ENCODE peak calls at places on chromosome 12, in ten cellular contexts. G is fibroblast of lung, P is HepG2, X is prostate gland, C is dorsolateral prefrontal cortex, W is left ventricle myocardium inferior, J is ovary, E is lower lobe of right lung, N is MM.1S, T is upper lobe of right lung. Q is an unnamed sample. For H3K27me3, the result is how much of the 10 kb centered on the place peaks cover.

GRCh38 chr12:99381992-99382391 is 265.6 kb upstream of the GARIN6 start:
- DNase-seq in C (no peak), T (no peak), X (no peak), G (no peak), W (no peak), J (no peak), P (no peak), E (no peak), N (no peak), Q (no peak)

GRCh38 chr12:79174656-79175055 is 310.1 kb downstream of the SYT1 start:
- DNase-seq in W (no peak), T (no peak), C (no peak), J (no peak), X (no peak), E (no peak), N (peak), P (peak), G (peak), Q (no peak)

GRCh38 chr12:91023326-91024004 is 18.7 kb upstream of the EPYC start:
- DNase-seq in X (no peak), C (no peak), P (no peak), W (no peak), G (peak), J (no peak), N (peak), E (no peak), T (no peak), Q (no peak)

GRCh38 chr12:88945041-88945732 is 364.9 kb upstream of the KITLG start:
- DNase-seq in W (no peak), C (no peak), T (no peak), G (peak), J (no peak), X (no peak), N (no peak), E (no peak), P (no peak), Q (no peak)

GRCh38 chr12:76611533-76611932 is 52.0 kb upstream of the OSBPL8 start:
- DNase-seq in E (no peak), J (no peak), G (peak), N (no peak), T (no peak), P (no peak), X (no peak), C (no peak), W (no peak), Q (no peak)

GRCh38 chr12:101612162-101612916 is 17.6 kb downstream of the MYBPC1 start:
- DNase-seq in C (no peak), X (no peak), N (no peak), T (no peak), J (no peak), W (no peak), P (no peak), E (no peak), G (no peak), Q (no peak)

GRCh38 chr12:124379379-124379937 is 84.6 kb downstream of the RFLNA start:
- DNase-seq in G (no peak), E (no peak), X (no peak), N (no peak), P (no peak), J (no peak), W (no peak), C (no peak), T (no peak), Q (no peak)

GRCh38 chr12:28951941-28952340 is 197.1 kb upstream of the FAR2 start:
- DNase-seq in N (no peak), W (no peak), X (no peak), P (no peak), J (no peak), C (no peak), E (no peak), T (no peak), G (no peak), Q (no peak)

GRCh38 chr12:62319058-62319457 is 58.9 kb downstream of the USP15 start:
- DNase-seq in T (no peak), X (no peak), P (no peak), G (no peak), W (no peak), C (no peak), N (no peak), J (no peak), E (no peak), Q (no peak)

GRCh38 chr12:62434504-62435336 is 31.9 kb upstream of the MON2 start:
- DNase-seq in N (no peak), G (no peak), J (no peak), E (no peak), W (no peak), T (no peak), X (peak), C (no peak), P (no peak), Q (no peak)

GRCh38 chr12:116087962-116088361 is 189.5 kb downstream of the MED13L start:
- DNase-seq in P (peak), G (no peak), J (no peak), N (no peak), T (no peak), C (no peak), X (no peak), E (no peak), W (no peak), Q (no peak)

GRCh38 chr12:124881123-124881522 is 17.5 kb upstream of the SCARB1 start:
- DNase-seq in G (no peak), X (no peak), E (no peak), C (no peak), W (no peak), N (no peak), T (no peak), P (peak), J (no peak), Q (no peak)

GRCh38 chr12:112947314-112947713 is 9.0 kb downstream of the OAS3 start:
- DNase-seq in E (no peak), X (no peak), W (no peak), G (no peak), J (no peak), N (no peak), P (no peak), C (no peak), T (no peak), Q (no peak)
- H3K27me3 ChIP-seq in E (under half), X (under half), W (under half), G (under half), J (under half), N (under half), P (under half), C (under half), T (under half), Q (under half)

GRCh38 chr12:57146092-57146491 is 1.3 kb downstream of the LRP1-AS start:
- DNase-seq in G (peak), P (no peak), W (no peak), N (no peak), J (no peak), X (no peak), T (no peak), E (no peak), C (no peak), Q (no peak)
- H3K27ac ChIP-seq in G (no peak), P (peak), W (peak), N (no peak), J (peak), X (peak), T (peak), E (no peak), C (peak), Q (no peak)

GRCh38 chr12:114679942-114680341 is 4.0 kb downstream of the TBX3 start:
- DNase-seq in T (no peak), J (no peak), C (no peak), N (no peak), G (no peak), W (no peak), P (no peak), X (no peak), E (no peak), Q (no peak)
- H3K27me3 ChIP-seq in T (under half), J (under half), C (half or more), N (under half), G (under half), W (under half), P (under half), X (under half), E (under half), Q (half or more)

DNA sequence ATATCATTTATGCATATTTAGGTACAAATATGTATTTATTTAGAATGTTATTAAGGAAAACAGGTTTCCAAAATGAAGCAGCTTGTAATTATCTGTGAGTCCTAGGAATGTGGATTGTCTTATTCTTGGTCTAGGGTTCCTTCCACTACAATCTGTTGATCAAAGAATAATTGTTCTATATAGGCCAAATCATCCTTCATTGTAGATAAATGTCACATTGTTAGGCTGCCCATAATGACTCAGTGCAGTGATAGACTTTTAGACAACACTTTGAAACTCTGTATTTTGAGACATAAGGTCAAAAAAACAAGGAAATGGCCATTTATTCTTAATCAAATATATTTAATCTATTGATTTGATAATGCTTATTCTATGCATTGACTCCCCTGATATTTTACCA is 283.0 kb downstream of the ACSS3 start:
- DNase-seq in N (no peak), P (no peak), W (no peak), E (no peak), G (no peak), J (no peak), C (no peak), T (no peak), X (no peak), Q (no peak)
- H3K27ac ChIP-seq in N (no peak), P (no peak), W (no peak), E (no peak), G (no peak), J (no peak), C (peak), T (no peak), X (no peak), Q (no peak)

DNA sequence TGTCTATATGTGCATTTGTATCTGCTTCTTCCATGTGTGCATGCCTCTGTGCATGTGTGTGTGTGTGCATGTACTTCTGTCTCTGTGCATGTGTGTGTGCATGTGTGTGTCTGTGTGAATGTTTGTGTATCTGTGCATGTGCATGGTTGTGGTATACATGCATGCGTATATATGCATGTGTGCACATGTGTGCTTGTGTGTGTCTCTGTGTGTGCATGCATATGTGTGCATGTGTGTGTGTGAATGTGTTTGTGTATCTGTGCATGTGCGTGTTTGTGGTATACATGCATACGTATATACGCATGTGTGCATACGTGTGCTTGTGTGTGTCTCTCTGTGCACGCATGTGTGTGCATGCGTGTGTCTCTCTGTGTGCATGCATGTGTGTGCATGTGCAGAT is 363.2 kb upstream of the SFSWAP start:
- DNase-seq in W (no peak), P (no peak), E (no peak), T (no peak), J (no peak), N (no peak), C (no peak), G (no peak), X (no peak), Q (no peak)
- H3K27me3 ChIP-seq in W (half or more), P (under half), E (under half), T (under half), J (under half), N (under half), C (under half), G (under half), X (under half), Q (under half)

GRCh38 chr12:109258607-109259544 is 50.2 kb downstream of the FOXN4 start:
- DNase-seq in P (no peak), E (no peak), W (no peak), X (no peak), G (no peak), T (no peak), C (no peak), J (no peak), N (no peak), Q (no peak)
- H3K27ac ChIP-seq in P (no peak), E (no peak), W (peak), X (no peak), G (no peak), T (no peak), C (no peak), J (no peak), N (no peak), Q (no peak)

GRCh38 chr12:114400395-114400794 is 5.5 kb downstream of the TBX5 start:
- DNase-seq in G (no peak), P (no peak), W (peak), X (no peak), C (no peak), N (no peak), E (no peak), T (no peak), J (no peak), Q (no peak)
- H3K27me3 ChIP-seq in G (under half), P (under half), W (half or more), X (half or more), C (half or more), N (under half), E (half or more), T (half or more), J (under half), Q (half or more)

GRCh38 chr12:7101047-7101693 is 7.8 kb downstream of the C1RL start:
- DNase-seq in W (no peak), E (no peak), C (no peak), G (no peak), P (no peak), T (peak), N (no peak), J (no peak), X (no peak), Q (no peak)
- H3K27ac ChIP-seq in W (peak), E (no peak), C (no peak), G (no peak), P (no peak), T (no peak), N (no peak), J (no peak), X (no peak), Q (no peak)

GRCh38 chr12:25497021-25497420 is 56.1 kb downstream of the LMNTD1 start:
- DNase-seq in X (no peak), J (no peak), T (no peak), N (no peak), P (no peak), G (no peak), C (no peak), E (no peak), W (no peak), Q (no peak)

GRCh38 chr12:25495336-25496097 is 57.6 kb downstream of the LMNTD1 start:
- DNase-seq in N (no peak), T (no peak), G (peak), C (no peak), P (peak), W (no peak), X (no peak), E (no peak), J (no peak), Q (no peak)

GRCh38 chr12:25491396-25491948 is 61.6 kb downstream of the LMNTD1 start:
- DNase-seq in N (no peak), P (no peak), X (no peak), E (no peak), T (no peak), W (no peak), C (no peak), G (no peak), J (no peak), Q (no peak)

GRCh38 chr12:25496098-25496587 is 56.9 kb downstream of the LMNTD1 start:
- DNase-seq in C (no peak), E (no peak), G (peak), P (no peak), J (no peak), T (no peak), N (no peak), W (no peak), X (no peak), Q (no peak)

GRCh38 chr12:25493682-25494081 is 59.4 kb downstream of the LMNTD1 start:
- DNase-seq in X (no peak), J (no peak), P (no peak), G (no peak), E (no peak), N (no peak), T (no peak), W (no peak), C (no peak), Q (no peak)
- H3K27me3 ChIP-seq in X (under half), J (under half), P (under half), G (under half), E (under half), N (under half), T (under half), W (under half), C (under half), Q (under half)

DNA sequence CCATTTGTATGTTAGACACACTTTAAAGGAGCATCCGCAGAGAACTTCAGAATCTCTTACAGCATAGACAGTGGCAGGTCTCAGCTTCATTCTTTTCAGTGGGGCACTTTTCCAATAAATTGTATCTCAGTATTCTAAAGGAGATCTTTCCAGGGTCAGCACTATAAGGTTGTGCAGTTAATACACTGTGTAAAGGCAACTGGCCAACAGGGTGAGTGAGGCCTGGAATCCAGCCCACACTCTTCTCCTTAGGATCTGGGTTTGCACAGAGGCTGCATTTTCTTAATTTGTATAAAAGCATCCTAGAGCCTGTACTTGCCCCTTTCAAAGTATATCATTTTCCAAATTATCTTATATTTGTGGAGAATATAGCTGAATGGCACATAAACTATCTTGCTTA is 94.2 kb downstream of the MYF5 start:
- DNase-seq in E (no peak), C (no peak), J (no peak), G (no peak), X (no peak), T (no peak), P (no peak), N (no peak), W (no peak), Q (no peak)
- H3K27ac ChIP-seq in E (no peak), C (no peak), J (no peak), G (no peak), X (no peak), T (no peak), P (no peak), N (no peak), W (no peak), Q (no peak)